ENCODE peak calls at places on chromosomes 7 and 10, in six cellular contexts. A is lung microvascular endothelial cell; R is ureter; W is NCI-H1436; M is cardiac muscle cell; D is stimulated activated CD4-positive, alpha-beta T cell treated with anti-CD3 and anti-CD28 coated beads, TNF-alpha, amount 100 ng/mL, for 48 hours. B is an unnamed sample.

GRCh38 chr7:130084037-130084875 is 13.9 kb downstream of the KLHDC10 start:
- DNase-seq in D (no peak), M (peak; percentile 55), W (no peak), R (no peak), A (peak; percentile 28), B (no peak)

GRCh38 chr10:14039968-14040668 is 290.6 kb downstream of the FRMD4A start:
- DNase-seq in M (peak; percentile 92), R (no peak), W (no peak), D (no peak), A (no peak), B (no peak)

GRCh38 chr10:69895759-69896158 is 94.1 kb downstream of the COL13A1 start:
- DNase-seq in D (no peak), M (peak; percentile 60), W (no peak), A (peak; percentile 16), R (no peak), B (no peak)

GRCh38 chr7:1668932-1669485 is 1.1 kb upstream of the ELFN1 start:
- DNase-seq in D (no peak), R (peak; percentile 41), A (no peak), W (no peak), M (peak; percentile 30), B (no peak)

GRCh38 chr10:111475720-111476119 is 398.9 kb downstream of the ADRA2A start:
- DNase-seq in R (no peak), D (no peak), M (no peak), A (no peak), W (no peak), B (no peak)

GRCh38 chr10:82980321-82980720 is 1105.3 kb downstream of the NRG3 start:
- DNase-seq in W (no peak), A (no peak), D (no peak), R (no peak), M (no peak), B (no peak)

GRCh38 chr7:107995184-107996071 is 7.5 kb downstream of the LAMB1 start:
- DNase-seq in A (peak; percentile 93), M (peak; percentile 85), D (no peak), R (no peak), W (no peak), B (no peak)

GRCh38 chr7:341841-342638 is 52.1 kb downstream of the FOXL3 start:
- DNase-seq in D (no peak), M (no peak), R (no peak), A (no peak), W (no peak), B (no peak)

GRCh38 chr10:14698487-14699170 is 76.1 kb downstream of the FAM107B start:
- DNase-seq in M (peak; percentile 68), W (no peak), R (no peak), A (no peak), D (no peak), B (no peak)

GRCh38 chr10:29554660-29555059 is 80.1 kb downstream of the SVIL start:
- DNase-seq in W (no peak), R (no peak), M (peak; percentile 23), A (peak; percentile 33), D (no peak), B (no peak)